ENCODE peak calls at places on chromosomes 3 and 15, in six cellular contexts. P is neuronal stem cell, L is H9, O is IMR-90, W is mesendoderm, G is mesenchymal stem cell. K is an unnamed sample.
A peak's percentile ranks its signal among the peaks of the same experiment; 100 is the strongest.

GRCh38 chr3:49469037-49469875 is 811 bp upstream of the DAG1 start:
- DNase-seq in P (no peak), L (peak; percentile 88), O (peak; percentile 68), W (peak; percentile 96), G (peak; percentile 90), K (peak; percentile 91)

GRCh38 chr3:155676252-155676981 is 68.5 kb downstream of the PLCH1 start:
- DNase-seq in P (no peak), L (no peak), O (peak; percentile 34), W (peak; percentile 57), G (peak; percentile 10), K (peak; percentile 91)

GRCh38 chr15:86555939-86556725 is 476.5 kb downstream of the AGBL1 start:
- DNase-seq in P (no peak), L (no peak), O (no peak), W (peak; percentile 35), G (peak; percentile 92), K (no peak)

GRCh38 chr15:90690585-90690984 is 26.6 kb upstream of the BLM start:
- DNase-seq in P (no peak), L (no peak), O (peak; percentile 53), W (no peak), G (no peak), K (no peak)

GRCh38 chr3:169528289-169528688 is 135.2 kb downstream of the MECOM start:
- DNase-seq in P (no peak), L (no peak), O (peak; percentile 42), W (no peak), G (no peak), K (no peak)

GRCh38 chr15:82930466-82930865 is 22.1 kb downstream of the HOMER2 start:
- DNase-seq in P (no peak), L (no peak), O (no peak), W (no peak), G (no peak), K (no peak)

GRCh38 chr3:60094392-60094947 is 1044.6 kb upstream of the CFAP20DC start:
- DNase-seq in P (no peak), L (no peak), O (no peak), W (no peak), G (no peak), K (no peak)

GRCh38 chr15:36896949-36897348 is 203.4 kb downstream of the MEIS2 start:
- DNase-seq in P (no peak), L (no peak), O (no peak), W (peak; percentile 36), G (no peak), K (no peak)

GRCh38 chr3:81910244-81910852 is 148.9 kb upstream of the GBE1 start:
- DNase-seq in P (peak; percentile 26), L (no peak), O (peak; percentile 21), W (peak; percentile 36), G (peak; percentile 40), K (no peak)

GRCh38 chr3:29731050-29731449 is 450.2 kb downstream of the RBMS3 start:
- DNase-seq in P (no peak), L (no peak), O (no peak), W (no peak), G (no peak), K (no peak)

GRCh38 chr3:164451083-164451910 is 627.0 kb downstream of the SI start:
- DNase-seq in P (no peak), L (peak; percentile 78), O (no peak), W (peak; percentile 32), G (no peak), K (no peak)

GRCh38 chr15:78811124-78811824 is at the start of gene ADAMTS7:
- DNase-seq in P (peak; percentile 80), L (peak; percentile 90), O (peak; percentile 71), W (peak; percentile 86), G (peak; percentile 80), K (no peak)

GRCh38 chr3:32583708-32584107 is 13.1 kb upstream of the DYNC1LI1 start:
- DNase-seq in P (no peak), L (no peak), O (peak; percentile 66), W (no peak), G (peak; percentile 50), K (peak; percentile 99)

GRCh38 chr3:156459434-156459833 is 95.5 kb downstream of the SSR3 start:
- DNase-seq in P (no peak), L (no peak), O (no peak), W (no peak), G (no peak), K (no peak)

GRCh38 chr15:53837263-53837662 is 77.8 kb upstream of the WDR72 start:
- DNase-seq in P (no peak), L (no peak), O (no peak), W (no peak), G (no peak), K (no peak)

GRCh38 chr3:42661593-42662022 is 8.1 kb downstream of the ZBTB47 start:
- DNase-seq in P (no peak), L (no peak), O (no peak), W (no peak), G (no peak), K (no peak)

GRCh38 chr3:179694731-179695130 is 41.9 kb downstream of the USP13 start:
- DNase-seq in P (no peak), L (no peak), O (no peak), W (no peak), G (no peak), K (no peak)

GRCh38 chr15:80309769-80310384 is 57.9 kb upstream of the CTXND1 start:
- DNase-seq in P (peak; percentile 30), L (no peak), O (peak; percentile 34), W (peak; percentile 55), G (peak; percentile 17), K (peak; percentile 12)

GRCh38 chr3:194197396-194197960 is 61.5 kb downstream of the HES1 start:
- DNase-seq in P (no peak), L (no peak), O (no peak), W (no peak), G (no peak), K (no peak)

GRCh38 chr3:30353711-30354467 is 252.5 kb upstream of the TGFBR2 start:
- DNase-seq in P (no peak), L (no peak), O (no peak), W (no peak), G (no peak), K (no peak)

GRCh38 chr15:98684441-98684840 is 36.1 kb downstream of the IGF1R start:
- DNase-seq in P (no peak), L (no peak), O (peak; percentile 78), W (no peak), G (peak; percentile 71), K (no peak)

GRCh38 chr3:61333562-61333961 is 82.3 kb upstream of the FHIT start:
- DNase-seq in P (no peak), L (no peak), O (no peak), W (peak; percentile 93), G (no peak), K (peak; percentile 38)

GRCh38 chr15:91538782-91539181 is 314.7 kb upstream of the SLCO3A1 start:
- DNase-seq in P (no peak), L (no peak), O (no peak), W (no peak), G (no peak), K (no peak)

GRCh38 chr3:171790898-171791694 is 19.2 kb downstream of the PLD1 start:
- DNase-seq in P (no peak), L (no peak), O (peak; percentile 63), W (no peak), G (no peak), K (no peak)

DNA sequence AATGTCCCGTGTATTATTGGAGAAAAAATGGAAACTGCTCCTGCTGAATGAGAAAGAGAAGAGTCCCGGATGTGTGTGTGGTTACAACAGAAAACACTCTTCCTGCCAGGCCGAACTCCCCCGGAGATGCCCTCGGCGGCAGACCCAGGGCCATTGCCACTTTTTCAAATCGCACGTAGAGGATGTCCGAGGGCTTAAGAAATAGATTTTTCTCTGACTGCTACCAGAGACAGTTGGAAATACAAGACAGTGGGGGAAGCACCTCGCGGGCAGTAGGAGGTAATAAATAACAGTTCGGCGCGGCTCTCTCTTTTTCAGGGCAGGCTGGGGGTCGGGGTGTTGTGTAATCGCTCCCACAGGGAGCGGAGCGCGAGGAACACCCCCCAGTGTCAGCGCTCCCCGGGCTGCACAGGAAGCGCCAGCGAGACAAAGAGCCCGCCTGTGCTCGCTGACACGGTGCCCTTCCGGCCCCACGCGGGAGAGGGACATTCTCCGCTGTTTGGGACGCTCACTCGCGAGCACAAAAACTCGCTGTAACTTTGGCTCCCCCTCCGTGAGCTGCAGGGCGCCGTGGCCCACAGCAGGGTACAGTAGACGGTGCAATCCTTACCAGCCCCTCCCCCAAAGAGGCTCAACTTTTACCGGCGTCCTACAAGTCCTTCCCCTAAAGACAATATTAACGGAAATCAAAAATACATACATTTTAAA is 1.1 kb downstream of the VGLL4 start:
- DNase-seq in P (peak; percentile 29), L (no peak), O (peak; percentile 81), W (peak; percentile 84), G (peak; percentile 88), K (no peak)
- H3K4ac ChIP-seq in P (peak overlapping the region; percentile 86), L (no peak overlapping the region), O (peak overlapping the region; percentile 97), W (peak overlapping the region; percentile 76), G (peak overlapping the region; percentile 98), K (peak overlapping the region; percentile 99)

GRCh38 chr3:115127208-115127607 is 19.9 kb downstream of the ZBTB20 start:
- DNase-seq in P (no peak), L (no peak), O (no peak), W (no peak), G (no peak), K (no peak)
- H3K4ac ChIP-seq in P (no peak overlapping the region), L (no peak overlapping the region), O (no peak overlapping the region), W (no peak overlapping the region), G (no peak overlapping the region), K (no peak overlapping the region)

DNA sequence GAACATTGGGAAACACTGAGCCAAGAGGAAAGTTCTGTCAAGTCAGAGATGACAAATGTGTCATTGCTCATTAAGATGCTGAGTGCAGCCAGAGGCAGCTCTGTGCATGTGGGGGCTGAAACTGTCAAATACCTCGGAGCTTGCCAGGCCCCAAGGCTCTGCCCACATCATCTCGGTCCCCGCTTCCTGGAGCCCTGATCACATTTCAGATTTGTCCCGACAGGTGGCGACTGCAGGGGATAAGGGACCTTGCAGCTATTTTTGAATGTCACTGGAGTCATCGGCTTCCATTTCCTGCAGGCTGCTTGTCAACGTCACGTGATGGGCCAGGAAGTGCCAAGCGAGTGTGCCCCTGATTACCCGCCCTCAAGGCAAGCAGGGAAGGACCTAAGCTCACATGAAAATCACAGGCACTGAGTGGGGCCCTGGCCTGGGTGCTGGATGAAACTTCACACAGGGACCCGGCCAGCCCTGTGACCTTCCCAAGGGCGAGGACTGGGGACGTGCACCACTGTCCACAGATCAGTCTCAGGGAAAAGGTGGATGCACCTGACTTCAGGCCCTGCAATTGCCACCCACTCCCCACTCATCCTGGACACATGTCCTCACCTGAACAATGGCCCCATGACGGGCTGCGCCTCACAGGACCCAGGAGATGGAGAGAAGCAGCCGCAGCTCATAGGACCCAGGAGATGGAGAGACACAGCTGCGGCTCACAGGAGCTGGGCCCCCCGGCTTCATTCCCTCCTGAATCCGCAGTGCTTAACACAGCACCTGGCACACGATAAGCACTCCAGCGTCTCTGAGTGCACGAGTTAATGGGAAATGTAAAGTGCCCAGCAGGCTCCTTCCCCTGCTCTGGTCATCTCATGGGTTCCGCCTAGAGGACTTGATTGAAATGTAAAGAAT is 73.4 kb downstream of the NUP210 start:
- DNase-seq in P (no peak), L (peak; percentile 85), O (no peak), W (peak; percentile 91), G (no peak), K (no peak)
- H3K4ac ChIP-seq in P (no peak overlapping the region), L (no peak overlapping the region), O (no peak overlapping the region), W (no peak overlapping the region), G (no peak overlapping the region), K (no peak overlapping the region)

DNA sequence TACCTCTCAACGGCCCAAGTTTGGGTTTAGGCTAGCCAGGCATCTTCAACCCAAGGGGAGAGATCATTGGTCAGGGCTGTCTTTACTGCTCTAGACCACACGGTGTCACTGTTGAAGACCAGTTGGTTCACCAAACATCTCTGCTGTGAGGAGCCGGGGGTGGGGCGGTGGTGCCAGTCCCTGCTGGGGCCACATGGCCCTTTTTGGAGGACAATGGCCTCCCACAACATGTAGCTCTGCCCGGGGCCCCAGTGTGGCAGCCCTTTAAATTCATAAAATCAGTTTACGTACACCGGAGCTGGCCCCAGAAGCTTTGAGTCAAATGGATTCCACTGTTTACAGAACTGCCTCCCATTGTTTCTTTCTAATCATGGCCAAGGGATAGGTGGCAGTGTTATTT is 19.1 kb upstream of the TM4SF18 start:
- DNase-seq in P (peak; percentile 27), L (peak; percentile 88), O (peak; percentile 58), W (peak; percentile 87), G (peak; percentile 57), K (peak; percentile 27)
- H3K4ac ChIP-seq in P (no peak overlapping the region), L (no peak overlapping the region), O (peak overlapping the region; percentile 66), W (no peak overlapping the region), G (no peak overlapping the region), K (no peak overlapping the region)